ENCODE peak calls at places on chromosome 7, in four cellular contexts. W is activated naive CD4-positive, alpha-beta T cell; V is OCI-LY7; N is kidney epithelial cell. L is an unnamed sample.

GRCh38 chr7:23687011-23687410 is 7.0 kb downstream of the FAM221A start:
- DNase-seq in V (no peak), W (no peak), N (no peak), L (no peak)

GRCh38 chr7:53119514-53119933 is 84.1 kb downstream of the POM121L12 start:
- DNase-seq in W (no peak), V (no peak), N (peak; percentile 34), L (no peak)

GRCh38 chr7:74115326-74115725 is 31.7 kb downstream of the LIMK1 start:
- DNase-seq in N (no peak), W (no peak), V (no peak), L (no peak)

GRCh38 chr7:42099076-42099836 is 137.8 kb downstream of the GLI3 start:
- DNase-seq in V (no peak), W (no peak), N (no peak), L (no peak)

GRCh38 chr7:70700055-70700934 is 431.6 kb upstream of the GALNT17 start:
- DNase-seq in W (no peak), V (peak; percentile 65), N (no peak), L (no peak)

GRCh38 chr7:97145068-97145467 is 27.6 kb downstream of the SDHAF3 start:
- DNase-seq in V (peak; percentile 24), N (no peak), W (no peak), L (peak; percentile 56)

GRCh38 chr7:4862156-4862555 is 326 bp upstream of the PAPOLB start:
- DNase-seq in W (no peak), V (no peak), N (no peak), L (no peak)

GRCh38 chr7:14766747-14767146 is 135.8 kb downstream of the DGKB start:
- DNase-seq in V (no peak), W (no peak), N (no peak), L (no peak)

GRCh38 chr7:157875230-157876179 is 538.7 kb downstream of the DNAJB6 start:
- DNase-seq in V (peak; percentile 11), N (no peak), W (peak; percentile 10), L (peak; percentile 90)

GRCh38 chr7:19916011-19916410 is 142.6 kb upstream of the TMEM196 start:
- DNase-seq in W (no peak), V (no peak), N (peak; percentile 62), L (no peak)

GRCh38 chr7:157715071-157715937 is 378.5 kb downstream of the DNAJB6 start:
- DNase-seq in V (no peak), N (no peak), W (no peak), L (peak; percentile 50)

GRCh38 chr7:16315280-16315679 is 106.1 kb downstream of the CRPPA start:
- DNase-seq in W (no peak), N (no peak), V (no peak), L (no peak)

GRCh38 chr7:82542665-82543064 is 99.1 kb upstream of the CACNA2D1 start:
- DNase-seq in N (no peak), W (no peak), V (no peak), L (no peak)

GRCh38 chr7:6398943-6399342 is 48.8 kb downstream of the DAGLB start:
- DNase-seq in N (peak; percentile 34), V (no peak), W (no peak), L (no peak)